ENCODE peak calls at places on chromosome 22, in five cellular contexts. One of them, this sample, is unnamed.
A peak's percentile ranks its signal among the peaks of the same experiment; 100 is the strongest.

GRCh38 chr22:28283025-28283654 is 364.1 kb upstream of the PITPNB start:
- DNase-seq in GM23338: no peak
- DNase-seq in GM13976: no peak
- DNase-seq in pancreas: no peak
- DNase-seq in HCT116: no peak
- DNase-seq in this sample: no peak

GRCh38 chr22:48919187-48919590 is 908.5 kb downstream of the BRD1 start:
- DNase-seq in GM13976: no peak
- DNase-seq in GM23338: no peak
- DNase-seq in HCT116: no peak
- DNase-seq in pancreas: no peak
- DNase-seq in this sample: no peak

GRCh38 chr22:23530106-23530505 is 50.0 kb downstream of the IGLL1 start:
- DNase-seq in HCT116: no peak
- DNase-seq in pancreas: no peak
- DNase-seq in GM23338: no peak
- DNase-seq in GM13976: no peak
- DNase-seq in this sample: no peak

GRCh38 chr22:49812838-49813237 is 14.8 kb downstream of the BRD1 start:
- DNase-seq in HCT116: no peak
- DNase-seq in pancreas: no peak
- DNase-seq in GM23338: no peak
- DNase-seq in GM13976: no peak
- DNase-seq in this sample: no peak

GRCh38 chr22:25754527-25755202 is 12.7 kb downstream of the MYO18B start:
- DNase-seq in GM23338: no peak
- DNase-seq in pancreas: no peak
- DNase-seq in GM13976: no peak
- DNase-seq in HCT116: no peak
- DNase-seq in this sample: peak; percentile 35

GRCh38 chr22:17451251-17451765 is 82.0 kb downstream of the CECR2 start:
- DNase-seq in HCT116: no peak
- DNase-seq in GM23338: peak; percentile 37
- DNase-seq in pancreas: no peak
- DNase-seq in GM13976: no peak
- DNase-seq in this sample: no peak

GRCh38 chr22:40627612-40628011 is 8.9 kb downstream of the MRTFA start:
- DNase-seq in pancreas: no peak
- DNase-seq in GM23338: no peak
- DNase-seq in HCT116: no peak
- DNase-seq in GM13976: no peak
- DNase-seq in this sample: no peak

GRCh38 chr22:24191381-24191841 is 10.1 kb downstream of the SUSD2 start:
- DNase-seq in pancreas: no peak
- DNase-seq in GM23338: no peak
- DNase-seq in HCT116: no peak
- DNase-seq in GM13976: peak; percentile 35
- DNase-seq in this sample: no peak

GRCh38 chr22:50613291-50613981 is 12.8 kb downstream of the MAPK8IP2 start:
- DNase-seq in pancreas: peak; percentile 86
- DNase-seq in GM13976: peak; percentile 24
- DNase-seq in HCT116: peak; percentile 68
- DNase-seq in GM23338: peak; percentile 72
- DNase-seq in this sample: no peak

DNA sequence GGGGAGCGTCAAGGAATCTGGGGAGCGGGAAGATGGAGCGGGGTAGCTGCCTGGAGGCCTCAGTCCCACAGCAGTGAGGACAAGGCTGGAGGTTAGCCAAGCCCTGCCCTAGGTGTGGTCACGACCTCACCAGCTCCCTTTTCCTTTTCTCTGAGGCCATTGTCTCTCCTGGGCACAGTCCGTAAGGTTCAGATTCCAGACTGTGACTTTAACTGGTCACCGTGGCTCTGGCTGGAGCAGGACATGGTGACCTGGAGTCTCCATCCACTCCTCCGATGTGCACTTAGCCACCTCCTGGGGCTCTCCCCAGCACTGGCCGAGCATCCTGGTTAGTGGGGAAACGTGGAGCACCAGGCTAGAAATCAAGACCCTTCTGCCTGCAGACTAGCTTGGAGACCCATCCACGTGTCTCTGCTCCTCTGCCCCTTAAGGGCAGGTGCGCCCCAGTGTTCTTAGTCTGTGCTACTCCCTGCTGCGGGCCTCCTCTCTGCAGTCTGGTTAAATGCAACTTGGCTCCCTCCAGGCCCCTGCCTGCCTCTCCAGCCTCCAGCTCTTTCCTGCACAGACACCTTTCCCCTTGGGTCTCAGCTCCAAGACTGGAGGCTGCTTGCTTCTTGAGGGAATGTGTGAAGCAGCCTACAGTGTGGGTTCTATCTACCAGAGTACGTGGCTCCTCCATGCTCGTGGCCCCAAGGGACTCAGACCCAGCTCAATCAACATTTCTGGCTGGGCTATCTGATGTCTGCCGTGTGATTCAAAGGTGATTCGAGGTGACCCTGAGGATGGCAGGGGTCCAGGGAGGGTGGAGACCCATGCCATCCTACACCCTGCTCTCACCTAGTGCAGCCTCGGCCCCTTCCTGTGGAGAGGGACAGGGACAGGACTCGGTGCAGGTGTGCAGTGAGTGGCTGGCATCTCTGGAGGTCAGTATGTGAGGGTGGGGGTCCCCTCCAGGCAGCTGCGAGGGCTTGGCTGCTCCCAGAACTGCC is 5.2 kb downstream of the SLC25A1 start:
- DNase-seq in GM23338: no peak
- DNase-seq in pancreas: no peak
- DNase-seq in GM13976: no peak
- DNase-seq in HCT116: no peak
- DNase-seq in this sample: no peak
- TF ChIP-seq CTCF in GM23338: no peak
- TF ChIP-seq CTCF in pancreas: no peak
- TF ChIP-seq CTCF in GM13976: no peak
- TF ChIP-seq CTCF in HCT116: no peak
- TF ChIP-seq CTCF in this sample: no peak

GRCh38 chr22:19115628-19116027 is 6.6 kb downstream of the DGCR2 start:
- DNase-seq in pancreas: no peak
- DNase-seq in HCT116: no peak
- DNase-seq in GM23338: no peak
- DNase-seq in GM13976: no peak
- DNase-seq in this sample: no peak
- TF ChIP-seq CTCF in pancreas: no peak
- TF ChIP-seq CTCF in HCT116: peak; percentile 29
- TF ChIP-seq CTCF in GM23338: no peak
- TF ChIP-seq CTCF in GM13976: peak; percentile 41
- TF ChIP-seq CTCF in this sample: no peak

GRCh38 chr22:45949921-45950320 is 27.0 kb downstream of the WNT7B start:
- DNase-seq in GM13976: no peak
- DNase-seq in HCT116: no peak
- DNase-seq in pancreas: no peak
- DNase-seq in GM23338: no peak
- DNase-seq in this sample: no peak

GRCh38 chr22:45952553-45952952 is 24.4 kb downstream of the WNT7B start:
- DNase-seq in HCT116: no peak
- DNase-seq in pancreas: no peak
- DNase-seq in GM13976: no peak
- DNase-seq in GM23338: no peak
- DNase-seq in this sample: no peak

GRCh38 chr22:45949258-45949870 is 27.6 kb downstream of the WNT7B start:
- DNase-seq in HCT116: no peak
- DNase-seq in GM23338: no peak
- DNase-seq in GM13976: no peak
- DNase-seq in pancreas: no peak
- DNase-seq in this sample: no peak

GRCh38 chr22:45952151-45952550 is 24.8 kb downstream of the WNT7B start:
- DNase-seq in HCT116: no peak
- DNase-seq in GM13976: no peak
- DNase-seq in pancreas: no peak
- DNase-seq in GM23338: no peak
- DNase-seq in this sample: no peak

DNA sequence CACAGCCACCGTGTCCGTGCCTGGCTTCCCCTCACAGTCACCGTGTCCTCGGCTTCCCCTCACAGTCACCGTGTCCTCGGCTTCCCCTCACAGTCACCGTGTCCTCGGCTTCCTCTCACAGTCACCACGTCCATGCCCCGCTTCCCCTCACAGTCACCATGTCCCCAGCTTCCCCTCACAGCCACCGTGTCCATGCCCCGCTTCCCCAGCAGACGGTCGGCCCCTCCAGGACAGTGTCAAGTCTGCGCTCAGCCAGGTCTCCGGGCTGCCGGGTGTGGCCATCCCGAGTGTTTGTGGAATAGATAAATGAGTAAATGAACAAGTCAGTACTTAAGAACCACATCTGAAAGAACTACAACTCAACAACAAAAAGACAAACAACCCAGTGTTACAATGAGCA is 23.8 kb downstream of the WNT7B start:
- DNase-seq in pancreas: no peak
- DNase-seq in HCT116: no peak
- DNase-seq in GM23338: no peak
- DNase-seq in GM13976: no peak
- DNase-seq in this sample: no peak
- TF ChIP-seq CTCF in pancreas: no peak
- TF ChIP-seq CTCF in HCT116: no peak
- TF ChIP-seq CTCF in GM23338: no peak
- TF ChIP-seq CTCF in GM13976: no peak
- TF ChIP-seq CTCF in this sample: no peak

DNA sequence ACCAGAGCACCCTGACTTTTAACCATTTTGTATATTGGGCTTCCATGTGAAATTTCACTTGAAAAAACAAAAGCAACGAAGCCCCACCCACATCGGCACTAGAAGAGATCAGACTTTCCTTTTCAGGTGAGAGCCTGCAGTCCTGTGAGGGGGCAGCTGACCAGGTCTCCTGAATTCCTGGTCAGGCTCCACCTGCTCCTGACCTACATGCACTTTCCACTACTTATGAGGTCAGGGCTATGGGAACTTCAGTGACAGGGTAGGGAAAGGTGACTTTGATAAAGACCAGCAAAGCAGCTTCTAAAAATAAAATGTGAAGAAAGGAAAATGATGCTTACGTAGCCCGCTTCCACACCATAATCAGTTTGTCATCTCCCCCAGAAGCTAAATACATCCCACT is 24.7 kb downstream of the HIRA start:
- DNase-seq in GM13976: no peak
- DNase-seq in pancreas: no peak
- DNase-seq in GM23338: no peak
- DNase-seq in HCT116: no peak
- DNase-seq in this sample: no peak
- TF ChIP-seq CTCF in GM13976: no peak
- TF ChIP-seq CTCF in pancreas: no peak
- TF ChIP-seq CTCF in GM23338: no peak
- TF ChIP-seq CTCF in HCT116: no peak
- TF ChIP-seq CTCF in this sample: no peak

DNA sequence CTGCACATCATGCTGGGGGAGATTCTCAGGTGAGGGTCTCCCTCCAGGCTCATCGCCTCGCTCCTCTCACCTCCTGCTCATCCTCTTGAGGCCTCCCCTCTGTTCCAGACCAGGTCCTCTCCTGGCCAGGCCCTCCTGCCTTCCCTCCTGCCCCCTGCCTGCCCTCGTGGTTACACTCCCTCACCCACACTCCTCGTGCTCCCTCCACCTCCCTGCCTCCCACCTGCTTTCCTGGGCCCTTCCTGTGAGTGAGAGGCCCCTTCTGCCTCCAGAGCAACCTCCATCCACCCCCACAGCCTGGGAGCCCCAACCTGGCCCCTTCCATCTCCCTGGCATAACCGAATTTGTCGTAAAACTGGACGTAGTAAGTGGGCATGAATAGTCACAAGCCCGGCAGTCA is 4.5 kb downstream of the APOBEC3G start:
- DNase-seq in GM23338: no peak
- DNase-seq in GM13976: no peak
- DNase-seq in pancreas: no peak
- DNase-seq in HCT116: no peak
- DNase-seq in this sample: no peak
- TF ChIP-seq CTCF in GM23338: no peak
- TF ChIP-seq CTCF in GM13976: no peak
- TF ChIP-seq CTCF in pancreas: no peak
- TF ChIP-seq CTCF in HCT116: no peak
- TF ChIP-seq CTCF in this sample: no peak

GRCh38 chr22:45969414-45969799 is 7.6 kb downstream of the WNT7B start:
- DNase-seq in GM13976: no peak
- DNase-seq in pancreas: no peak
- DNase-seq in HCT116: no peak
- DNase-seq in GM23338: peak; percentile 50
- DNase-seq in this sample: no peak
- TF ChIP-seq CTCF in GM13976: no peak
- TF ChIP-seq CTCF in pancreas: no peak
- TF ChIP-seq CTCF in HCT116: peak; percentile 53
- TF ChIP-seq CTCF in GM23338: peak; percentile 22
- TF ChIP-seq CTCF in this sample: no peak

GRCh38 chr22:45263790-45264269 is 20.9 kb upstream of the UPK3A start:
- DNase-seq in pancreas: peak; percentile 81
- DNase-seq in HCT116: peak; percentile 46
- DNase-seq in GM23338: peak; percentile 85
- DNase-seq in GM13976: peak; percentile 86
- DNase-seq in this sample: peak; percentile 72
- TF ChIP-seq CTCF in pancreas: peak; percentile 73
- TF ChIP-seq CTCF in HCT116: peak; percentile 77
- TF ChIP-seq CTCF in GM23338: peak; percentile 57
- TF ChIP-seq CTCF in GM13976: peak; percentile 65
- TF ChIP-seq CTCF in this sample: peak; percentile 86

GRCh38 chr22:39182478-39183030 is 30.1 kb upstream of the CBX7 start:
- DNase-seq in GM13976: no peak
- DNase-seq in GM23338: no peak
- DNase-seq in pancreas: no peak
- DNase-seq in HCT116: no peak
- DNase-seq in this sample: no peak

GRCh38 chr22:39183991-39184585 is 31.6 kb upstream of the CBX7 start:
- DNase-seq in GM23338: peak; percentile 63
- DNase-seq in GM13976: no peak
- DNase-seq in HCT116: peak; percentile 27
- DNase-seq in pancreas: peak; percentile 77
- DNase-seq in this sample: no peak

GRCh38 chr22:39184586-39185577 is 32.4 kb upstream of the CBX7 start:
- DNase-seq in HCT116: no peak
- DNase-seq in GM23338: no peak
- DNase-seq in GM13976: no peak
- DNase-seq in pancreas: no peak
- DNase-seq in this sample: no peak

GRCh38 chr22:39188809-39189208 is 36.3 kb upstream of the CBX7 start:
- DNase-seq in pancreas: no peak
- DNase-seq in GM23338: no peak
- DNase-seq in GM13976: no peak
- DNase-seq in HCT116: no peak
- DNase-seq in this sample: no peak

GRCh38 chr22:39185601-39186012 is 33.1 kb upstream of the CBX7 start:
- DNase-seq in GM23338: no peak
- DNase-seq in HCT116: no peak
- DNase-seq in pancreas: no peak
- DNase-seq in GM13976: no peak
- DNase-seq in this sample: no peak
- TF ChIP-seq CTCF in GM23338: peak; percentile 13
- TF ChIP-seq CTCF in HCT116: no peak
- TF ChIP-seq CTCF in pancreas: no peak
- TF ChIP-seq CTCF in GM13976: no peak
- TF ChIP-seq CTCF in this sample: peak; percentile 40